ENCODE peak calls at places on chromosome 3, in six cellular contexts. F is adrenal gland, A is hepatocyte, W is tibial artery, G is pancreas, Z is neural progenitor cell. H is an unnamed sample. For H3K27me3, the result is how much of the 10 kb centered on the place peaks cover.

GRCh38 chr3:10021856-10022775 is 4.1 kb upstream of the FANCD2 start:
- DNase-seq in F (no peak), A (no peak), W (no peak), G (no peak), Z (no peak), H (no peak)

GRCh38 chr3:119703900-119704531 is 1.2 kb downstream of the CFAP91 start:
- DNase-seq in F (no peak), A (no peak), W (no peak), G (no peak), Z (peak), H (no peak)

GRCh38 chr3:52487788-52488691 is 7.1 kb upstream of the STAB1 start:
- DNase-seq in F (no peak), A (no peak), W (no peak), G (peak), Z (no peak), H (no peak)

GRCh38 chr3:23324745-23325144 is 121.6 kb downstream of the UBE2E2 start:
- DNase-seq in F (no peak), A (no peak), W (no peak), G (no peak), Z (no peak), H (peak)

GRCh38 chr3:9036327-9037112 is 73.2 kb upstream of the RAD18 start:
- DNase-seq in F (peak), A (peak), W (peak), G (no peak), Z (no peak), H (no peak)

GRCh38 chr3:108510496-108510895 is at the start of gene MYH15:
- DNase-seq in F (no peak), A (no peak), W (no peak), G (no peak), Z (no peak), H (no peak)

GRCh38 chr3:121483290-121483689 is 62.5 kb downstream of the POLQ start:
- DNase-seq in F (no peak), A (no peak), W (no peak), G (no peak), Z (no peak), H (no peak)

GRCh38 chr3:50189274-50189673 is 2.1 kb upstream of the GNAT1 start:
- DNase-seq in F (peak), A (peak), W (peak), G (peak), Z (peak), H (no peak)

GRCh38 chr3:45932112-45932511 is 11.2 kb upstream of the CXCR6 start:
- DNase-seq in F (no peak), A (no peak), W (peak), G (no peak), Z (no peak), H (no peak)

GRCh38 chr3:29637093-29637492 is 356.2 kb downstream of the RBMS3 start:
- DNase-seq in F (no peak), A (no peak), W (no peak), G (no peak), Z (no peak), H (no peak)

GRCh38 chr3:20396335-20396734 is 210.3 kb upstream of the SGO1 start:
- DNase-seq in F (no peak), A (no peak), W (no peak), G (no peak), Z (no peak), H (no peak)

GRCh38 chr3:174016186-174016585 is 618.6 kb downstream of the NLGN1 start:
- DNase-seq in F (no peak), A (no peak), W (no peak), G (no peak), Z (no peak), H (peak)

GRCh38 chr3:169886671-169887070 is 16.9 kb upstream of the LRRC31 start:
- DNase-seq in F (peak), A (no peak), W (peak), G (peak), Z (no peak), H (no peak)

GRCh38 chr3:187104956-187105355 is 34.3 kb downstream of the RPL39L start:
- DNase-seq in F (no peak), A (no peak), W (peak), G (no peak), Z (no peak), H (no peak)

GRCh38 chr3:53691885-53692284 is 154.3 kb downstream of the CHDH start:
- DNase-seq in F (no peak), A (no peak), W (no peak), G (no peak), Z (no peak), H (no peak)

GRCh38 chr3:179921500-179921899 is 115.2 kb downstream of the PEX5L start:
- DNase-seq in F (no peak), A (no peak), W (no peak), G (no peak), Z (no peak), H (no peak)

GRCh38 chr3:193176690-193177089 is 64.3 kb upstream of the PLAAT1 start:
- DNase-seq in F (no peak), A (no peak), W (no peak), G (no peak), Z (no peak), H (no peak)

GRCh38 chr3:26004205-26004604 is 214.3 kb downstream of the OXSM start:
- DNase-seq in F (no peak), A (no peak), W (no peak), G (no peak), Z (no peak), H (no peak)

GRCh38 chr3:109702252-109702651 is 364.9 kb upstream of the DPPA4 start:
- DNase-seq in F (no peak), A (no peak), W (no peak), G (no peak), Z (no peak), H (peak)

GRCh38 chr3:133503409-133503808 is 70.1 kb upstream of the CDV3 start:
- DNase-seq in F (no peak), A (no peak), W (no peak), G (no peak), Z (no peak), H (no peak)

GRCh38 chr3:133505813-133506212 is 67.7 kb upstream of the CDV3 start:
- DNase-seq in F (no peak), A (no peak), W (no peak), G (no peak), Z (no peak), H (no peak)

GRCh38 chr3:133509482-133509881 is 64.0 kb upstream of the CDV3 start:
- DNase-seq in F (no peak), A (no peak), W (no peak), G (no peak), Z (no peak), H (no peak)

GRCh38 chr3:133504736-133505135 is 68.8 kb upstream of the CDV3 start:
- DNase-seq in F (no peak), A (no peak), W (no peak), G (no peak), Z (no peak), H (no peak)

DNA sequence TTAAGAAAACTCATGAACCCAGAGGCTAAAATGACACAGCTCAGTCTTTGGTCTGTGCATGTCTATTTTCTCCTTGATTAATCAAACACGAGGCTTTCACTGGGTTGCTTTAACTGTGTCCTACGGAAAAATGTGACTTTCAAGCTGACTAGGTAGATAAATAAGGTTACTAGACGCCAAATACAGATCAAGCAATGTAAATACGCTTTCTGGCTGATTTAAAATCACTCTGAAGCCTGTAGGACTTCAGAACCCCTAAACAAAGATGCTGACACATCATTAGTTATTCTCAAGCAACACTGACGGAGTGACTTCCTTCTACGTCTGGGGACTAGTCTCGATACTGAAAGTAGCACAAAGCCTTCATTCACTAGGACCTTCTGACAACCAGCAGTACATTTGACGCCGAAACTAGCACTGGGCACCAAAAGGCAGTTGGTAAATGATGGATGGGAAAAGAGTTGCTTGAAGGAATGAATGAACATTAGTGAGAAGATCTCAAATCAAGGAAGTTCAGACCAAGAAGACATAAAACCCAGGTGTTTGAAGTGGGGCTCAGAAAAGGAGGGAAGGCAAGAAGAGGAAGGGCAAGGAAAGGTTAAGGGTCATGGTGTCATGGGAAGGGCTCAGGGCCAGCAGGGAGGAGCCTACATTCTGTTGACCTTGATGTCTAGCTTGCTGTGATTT is 67.1 kb upstream of the CDV3 start:
- DNase-seq in F (no peak), A (no peak), W (no peak), G (no peak), Z (no peak), H (no peak)
- H3K27ac ChIP-seq in F (peak), A (no peak), W (no peak), G (peak), Z (no peak), H (no peak)

GRCh38 chr3:128485283-128486156 is 7.5 kb downstream of the GATA2 start:
- DNase-seq in F (no peak), A (no peak), W (no peak), G (peak), Z (no peak), H (no peak)

GRCh38 chr3:128482175-128482856 is 10.7 kb downstream of the GATA2 start:
- DNase-seq in F (no peak), A (no peak), W (no peak), G (no peak), Z (peak), H (no peak)

GRCh38 chr3:128482857-128483656 is 9.9 kb downstream of the GATA2 start:
- DNase-seq in F (peak), A (peak), W (no peak), G (no peak), Z (peak), H (no peak)

GRCh38 chr3:128484404-128485282 is 8.4 kb downstream of the GATA2 start:
- DNase-seq in F (no peak), A (no peak), W (no peak), G (peak), Z (peak), H (no peak)

DNA sequence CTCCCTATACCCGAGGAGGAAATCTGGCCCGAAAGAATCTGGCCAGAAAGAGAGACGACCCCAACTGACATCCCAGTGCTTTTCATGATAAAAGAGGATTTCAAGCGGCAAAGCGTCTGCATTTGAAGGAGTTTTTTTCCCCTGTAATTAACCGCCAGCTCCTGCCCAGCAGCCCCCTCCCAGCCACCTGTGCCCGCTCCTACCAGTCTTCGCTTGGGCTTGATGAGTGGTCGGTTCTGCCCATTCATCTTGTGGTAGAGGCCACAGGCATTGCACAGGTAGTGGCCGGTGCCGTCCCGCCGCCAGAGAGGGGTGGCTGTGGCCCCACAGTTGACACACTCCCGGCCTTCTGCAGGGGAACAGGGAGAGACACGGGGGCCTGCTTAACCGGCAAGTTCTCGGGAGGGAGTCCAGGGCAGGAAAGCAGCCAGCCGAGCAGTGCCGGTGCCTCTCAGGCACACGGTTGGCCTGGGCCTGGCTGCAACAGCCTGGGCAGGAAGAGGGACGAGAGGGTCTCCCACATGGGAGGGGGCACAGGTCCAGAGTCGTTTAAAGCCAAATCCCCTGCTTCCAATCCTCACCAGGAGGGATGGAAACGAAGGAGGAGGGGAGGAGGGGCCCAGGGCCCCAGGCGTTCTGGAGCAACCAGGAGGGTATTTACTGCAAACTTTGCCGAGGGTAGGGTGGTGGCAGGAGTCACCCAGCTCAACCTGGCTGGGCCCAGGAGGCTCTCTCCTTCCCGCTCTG is 9.2 kb downstream of the GATA2 start:
- DNase-seq in F (no peak), A (no peak), W (no peak), G (no peak), Z (peak), H (no peak)
- H3K27me3 ChIP-seq in F (half or more), A (half or more), W (half or more), G (under half), Z (half or more), H (half or more)

DNA sequence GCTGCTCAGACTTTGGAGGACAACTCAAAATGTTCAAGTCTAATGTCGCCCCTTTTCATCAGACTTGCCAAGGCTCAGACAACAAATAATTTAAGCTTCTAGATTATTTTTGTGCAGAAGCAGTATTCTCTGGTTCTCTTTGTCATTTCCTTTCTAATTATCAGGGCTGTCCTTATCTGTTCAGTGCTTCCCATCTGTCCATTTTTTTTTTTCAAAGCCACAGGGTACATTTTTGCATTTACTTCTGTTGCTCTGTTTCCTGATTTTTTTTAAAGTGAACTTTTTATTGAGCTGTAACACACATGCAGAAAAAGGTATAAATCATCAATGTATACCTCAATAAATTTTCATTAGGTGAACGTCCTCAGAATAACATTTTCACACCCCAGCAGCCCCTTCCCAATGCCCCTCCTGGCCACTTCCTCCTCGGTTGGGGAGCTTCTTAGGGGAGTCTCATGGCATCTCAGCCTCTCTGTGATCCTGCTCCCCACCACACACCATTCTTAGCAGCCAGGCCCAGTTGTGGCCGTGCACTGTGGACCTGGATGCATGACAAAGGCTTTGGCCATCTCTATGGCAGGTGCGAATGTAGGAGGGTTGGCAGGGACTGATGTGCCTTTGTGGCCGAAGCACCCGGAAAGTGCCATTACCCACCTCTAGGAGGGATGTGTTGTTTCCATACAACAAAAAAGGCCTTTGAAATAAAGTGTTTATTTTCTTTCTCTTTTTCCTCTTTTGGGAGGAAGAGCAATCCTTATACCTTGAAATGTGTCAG is 303.5 kb upstream of the LRRFIP2 start:
- DNase-seq in F (no peak), A (no peak), W (no peak), G (no peak), Z (no peak), H (no peak)
- TF ChIP-seq CTCF in F (no peak), A (no peak), W (no peak), G (no peak), Z (no peak), H (no peak)

GRCh38 chr3:32973982-32974381 is 22.5 kb downstream of the CCR4 start:
- DNase-seq in F (no peak), A (no peak), W (no peak), G (no peak), Z (no peak), H (no peak)
- H3K27ac ChIP-seq in F (no peak), A (no peak), W (no peak), G (no peak), Z (no peak), H (no peak)

GRCh38 chr3:135636596-135636995 is 328.9 kb upstream of the PPP2R3A start:
- DNase-seq in F (no peak), A (no peak), W (no peak), G (no peak), Z (no peak), H (no peak)

GRCh38 chr3:135633078-135633477 is 332.4 kb upstream of the PPP2R3A start:
- DNase-seq in F (no peak), A (no peak), W (no peak), G (no peak), Z (no peak), H (no peak)

GRCh38 chr3:135641771-135642170 is 323.8 kb upstream of the PPP2R3A start:
- DNase-seq in F (no peak), A (no peak), W (no peak), G (no peak), Z (no peak), H (no peak)

DNA sequence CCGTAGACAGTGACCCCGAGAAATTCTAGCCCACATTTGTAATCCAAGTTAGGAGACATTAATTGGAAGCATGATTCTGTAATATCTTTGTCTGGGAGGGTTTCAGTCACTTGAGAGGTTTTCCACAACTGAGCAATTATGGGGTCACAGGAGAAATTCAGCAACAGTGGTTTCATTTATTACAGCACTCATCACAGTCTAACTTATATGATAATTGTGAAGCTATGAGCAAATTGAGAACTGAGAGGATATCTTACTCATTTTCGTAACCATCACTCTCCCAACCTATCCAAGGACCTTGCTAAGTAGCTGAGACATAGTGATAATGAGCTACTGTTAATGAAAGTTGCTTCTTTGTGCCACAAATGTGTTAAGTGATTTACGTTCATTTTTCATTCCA is 328.5 kb upstream of the PPP2R3A start:
- DNase-seq in F (no peak), A (no peak), W (no peak), G (no peak), Z (no peak), H (no peak)
- H3K27me3 ChIP-seq in F (under half), A (under half), W (under half), G (under half), Z (under half), H (under half)